ENCODE peak calls at places on chromosome 11, in seven cellular contexts. R is cardiac muscle cell, U is small intestine, O is heart left ventricle, F is mesenchymal stem cell, G is GM23338, B is IMR-90. Z is an unnamed sample.
A peak's percentile ranks its signal among the peaks of the same experiment; 100 is the strongest.

GRCh38 chr11:56819916-56820315 is 71.4 kb upstream of the OR9G4 start:
- DNase-seq in F (no peak), B (no peak), U (no peak), G (no peak), R (no peak), O (no peak), Z (no peak)

GRCh38 chr11:117546431-117547160 is 218.9 kb downstream of the CEP164 start:
- DNase-seq in B (no peak), O (no peak), R (no peak), U (no peak), F (no peak), G (no peak), Z (no peak)

GRCh38 chr11:69097263-69097662 is 48.5 kb downstream of the TPCN2 start:
- DNase-seq in O (no peak), F (no peak), R (no peak), G (no peak), U (no peak), B (no peak), Z (no peak)

GRCh38 chr11:85825590-85825989 is 14.6 kb upstream of the SYTL2 start:
- DNase-seq in O (no peak), U (no peak), F (no peak), B (no peak), R (no peak), G (no peak), Z (no peak)

GRCh38 chr11:24078056-24078455 is 418.8 kb upstream of the LUZP2 start:
- DNase-seq in F (peak; percentile 62), B (peak; percentile 87), G (no peak), U (no peak), O (no peak), R (no peak), Z (no peak)

GRCh38 chr11:44623716-44624491 is 58.4 kb downstream of the CD82 start:
- DNase-seq in R (peak; percentile 67), G (no peak), U (no peak), O (no peak), B (peak; percentile 43), F (no peak), Z (peak; percentile 29)

GRCh38 chr11:15665368-15665871 is 550.7 kb downstream of the INSC start:
- DNase-seq in O (no peak), R (peak; percentile 89), B (peak; percentile 72), U (peak; percentile 91), G (no peak), F (peak; percentile 92), Z (peak; percentile 22)

GRCh38 chr11:111963786-111964385 is 26.7 kb downstream of the DIXDC1 start:
- DNase-seq in B (peak; percentile 31), F (no peak), R (no peak), G (no peak), U (no peak), O (no peak), Z (no peak)

GRCh38 chr11:77095551-77096490 is 6.8 kb upstream of the OMP start:
- DNase-seq in F (no peak), O (peak; percentile 20), B (no peak), G (no peak), U (peak; percentile 98), R (no peak), Z (no peak)

GRCh38 chr11:75204012-75204674 is 36.4 kb upstream of the TPBGL start:
- DNase-seq in U (no peak), O (no peak), F (no peak), R (no peak), B (no peak), G (no peak), Z (no peak)

GRCh38 chr11:28117712-28118111 is 9.5 kb downstream of the METTL15 start:
- DNase-seq in G (no peak), O (no peak), B (no peak), F (no peak), U (no peak), R (no peak), Z (no peak)

GRCh38 chr11:77069336-77069968 is 2.7 kb downstream of the CAPN5 start:
- DNase-seq in R (no peak), F (no peak), B (no peak), G (no peak), O (no peak), U (no peak), Z (no peak)

GRCh38 chr11:88280673-88281316 is 56.7 kb downstream of the CTSC start:
- DNase-seq in U (no peak), F (no peak), G (no peak), B (no peak), R (peak; percentile 56), O (no peak), Z (no peak)

GRCh38 chr11:2209370-2209801 is 37.8 kb upstream of the TH start:
- DNase-seq in U (no peak), G (no peak), B (no peak), O (no peak), R (no peak), F (no peak), Z (no peak)

GRCh38 chr11:102244681-102245409 is 72.4 kb upstream of the BIRC3 start:
- DNase-seq in R (peak; percentile 64), B (peak; percentile 87), F (peak; percentile 78), U (no peak), O (no peak), G (no peak), Z (no peak)

GRCh38 chr11:77211040-77211451 is 83.0 kb downstream of the MYO7A start:
- DNase-seq in F (no peak), B (no peak), U (no peak), O (no peak), R (no peak), G (no peak), Z (no peak)

GRCh38 chr11:128551641-128552335 is 35.6 kb downstream of the ETS1 start:
- DNase-seq in G (no peak), F (no peak), O (no peak), U (no peak), B (no peak), R (no peak), Z (no peak)

GRCh38 chr11:13137778-13138400 is 128.8 kb downstream of the RASSF10 start:
- DNase-seq in F (no peak), U (peak; percentile 44), G (no peak), B (peak; percentile 41), O (no peak), R (no peak), Z (no peak)

GRCh38 chr11:47502767-47503166 is 50.2 kb downstream of the CELF1 start:
- DNase-seq in U (no peak), G (no peak), F (no peak), B (no peak), R (no peak), O (no peak), Z (no peak)

GRCh38 chr11:57460756-57461749 is 725 bp downstream of the RTN4RL2 start:
- DNase-seq in F (no peak), U (no peak), B (no peak), O (no peak), R (no peak), G (peak; percentile 85), Z (no peak)

GRCh38 chr11:99198215-99198614 is 177.5 kb downstream of the CNTN5 start:
- DNase-seq in G (no peak), O (no peak), F (no peak), U (peak; percentile 47), R (no peak), B (no peak), Z (no peak)

GRCh38 chr11:128029219-128029722 is 558.1 kb downstream of the ETS1 start:
- DNase-seq in O (no peak), G (no peak), R (peak; percentile 76), B (no peak), F (no peak), U (no peak), Z (no peak)

GRCh38 chr11:24880962-24881361 is 384.1 kb downstream of the LUZP2 start:
- DNase-seq in U (no peak), B (no peak), F (no peak), R (no peak), O (no peak), G (no peak), Z (no peak)

GRCh38 chr11:1298695-1299492 is 10.5 kb downstream of the TOLLIP start:
- DNase-seq in R (peak; percentile 89), G (peak; percentile 46), B (peak; percentile 59), U (peak; percentile 95), F (peak; percentile 84), O (peak; percentile 86), Z (peak; percentile 92)

GRCh38 chr11:77167791-77168190 is 39.7 kb downstream of the MYO7A start:
- DNase-seq in U (no peak), B (no peak), G (no peak), O (no peak), R (no peak), F (no peak), Z (no peak)

GRCh38 chr11:20274031-20274430 is 89.5 kb upstream of the HTATIP2 start:
- DNase-seq in F (no peak), O (no peak), B (no peak), U (no peak), G (no peak), R (no peak), Z (no peak)

GRCh38 chr11:12005061-12005460 is 3.4 kb downstream of the DKK3 start:
- DNase-seq in B (no peak), G (no peak), U (no peak), O (no peak), R (no peak), F (no peak), Z (no peak)

GRCh38 chr11:12003815-12004214 is 4.6 kb downstream of the DKK3 start:
- DNase-seq in F (no peak), R (no peak), B (peak; percentile 66), O (no peak), U (no peak), G (no peak), Z (no peak)

GRCh38 chr11:12003329-12003728 is 5.1 kb downstream of the DKK3 start:
- DNase-seq in U (no peak), F (no peak), B (no peak), R (no peak), O (no peak), G (no peak), Z (no peak)

GRCh38 chr11:11998091-11998781 is 10.2 kb downstream of the DKK3 start:
- DNase-seq in U (peak; percentile 37), O (no peak), B (peak; percentile 95), G (no peak), F (peak; percentile 94), R (peak; percentile 86), Z (no peak)

GRCh38 chr11:12001152-12001551 is 7.3 kb downstream of the DKK3 start:
- DNase-seq in B (no peak), G (no peak), U (no peak), R (no peak), O (no peak), F (no peak), Z (no peak)
- H3K27ac ChIP-seq in B (no peak overlapping the region), G (no peak overlapping the region), U (no peak overlapping the region), R (no peak overlapping the region), O (no peak overlapping the region), F (no peak overlapping the region), Z (no peak overlapping the region)

GRCh38 chr11:33936745-33937612 is 45.1 kb upstream of the LMO2 start:
- DNase-seq in B (peak; percentile 55), U (peak; percentile 21), R (peak; percentile 73), G (no peak), O (peak; percentile 83), F (peak; percentile 78), Z (peak; percentile 57)
- H3K4me3 ChIP-seq in B (no peak overlapping the region), U (no peak overlapping the region), R (no peak overlapping the region), G (no peak overlapping the region), O (no peak overlapping the region), F (no peak overlapping the region), Z (no peak overlapping the region)

GRCh38 chr11:120819003-120819402 is 204.9 kb upstream of the TBCEL start:
- DNase-seq in B (no peak), G (no peak), O (no peak), U (no peak), R (no peak), F (no peak), Z (no peak)
- H3K4me1 ChIP-seq in B (no peaks in the 10 kb centered on the region), G (no peaks in the 10 kb centered on the region), O (no peaks in the 10 kb centered on the region), U (no peaks in the 10 kb centered on the region), R (no peaks in the 10 kb centered on the region), F (no peaks in the 10 kb centered on the region), Z (no peaks in the 10 kb centered on the region)

GRCh38 chr11:17640493-17641164 is 78.7 kb upstream of the MYOD1 start:
- DNase-seq in O (no peak), U (no peak), B (no peak), F (no peak), R (no peak), G (no peak), Z (no peak)
- H3K27ac ChIP-seq in O (no peak overlapping the region), U (no peak overlapping the region), B (no peak overlapping the region), F (no peak overlapping the region), R (no peak overlapping the region), G (no peak overlapping the region), Z (no peak overlapping the region)

Z was measured in lung.